ENCODE peak calls at places on chromosomes 5 and 9, in five cellular contexts. Q, N, T, B and V are unnamed samples.

GRCh38 chr5:99130081-99130480 is 201.3 kb upstream of the CHD1 start:
- DNase-seq in Q (no peak), N (no peak), T (no peak), B (no peak), V (no peak)

GRCh38 chr5:8060235-8061139 is 191.5 kb downstream of the MTRR start:
- DNase-seq in Q (no peak), N (no peak), T (no peak), B (no peak), V (no peak)

GRCh38 chr5:115433918-115434317 is 110.7 kb downstream of the FEM1C start:
- DNase-seq in Q (no peak), N (no peak), T (no peak), B (no peak), V (no peak)

GRCh38 chr5:138711816-138712215 is 41.4 kb upstream of the CTNNA1 start:
- DNase-seq in Q (no peak), N (no peak), T (no peak), B (no peak), V (no peak)

GRCh38 chr5:163436515-163436914 is 880 bp upstream of the CCNG1 start:
- DNase-seq in Q (no peak), N (no peak), T (no peak), B (no peak), V (no peak)

GRCh38 chr5:139648205-139649081 is at the start of gene CXXC5:
- DNase-seq in Q (peak; percentile 92), N (peak; percentile 72), T (peak; percentile 49), B (peak; percentile 93), V (peak; percentile 63)

GRCh38 chr9:72165821-72166547 is 16.7 kb downstream of the GDA start:
- DNase-seq in Q (no peak), N (no peak), T (no peak), B (no peak), V (no peak)

GRCh38 chr9:110143969-110144545 is 63.9 kb downstream of the C9orf152 start:
- DNase-seq in Q (no peak), N (no peak), T (no peak), B (no peak), V (peak; percentile 59)

GRCh38 chr5:135016926-135017325 is 17.1 kb downstream of the PITX1 start:
- DNase-seq in Q (no peak), N (no peak), T (peak; percentile 1), B (no peak), V (no peak)

GRCh38 chr5:175285263-175285662 is 158.7 kb downstream of the DRD1 start:
- DNase-seq in Q (no peak), N (no peak), T (no peak), B (no peak), V (no peak)

GRCh38 chr5:6311568-6312501 is 66.5 kb downstream of the MED10 start:
- DNase-seq in Q (no peak), N (no peak), T (no peak), B (no peak), V (no peak)

GRCh38 chr9:70390922-70391321 is 23.5 kb downstream of the KLF9 start:
- DNase-seq in Q (peak; percentile 65), N (no peak), T (no peak), B (no peak), V (no peak)

GRCh38 chr9:133534346-133535284 is at the start of gene ADAMTSL2:
- DNase-seq in Q (peak; percentile 90), N (no peak), T (peak; percentile 85), B (peak; percentile 87), V (peak; percentile 8)

GRCh38 chr5:176809544-176810083 is 745 bp upstream of the UNC5A start:
- DNase-seq in Q (no peak), N (no peak), T (no peak), B (no peak), V (no peak)

DNA sequence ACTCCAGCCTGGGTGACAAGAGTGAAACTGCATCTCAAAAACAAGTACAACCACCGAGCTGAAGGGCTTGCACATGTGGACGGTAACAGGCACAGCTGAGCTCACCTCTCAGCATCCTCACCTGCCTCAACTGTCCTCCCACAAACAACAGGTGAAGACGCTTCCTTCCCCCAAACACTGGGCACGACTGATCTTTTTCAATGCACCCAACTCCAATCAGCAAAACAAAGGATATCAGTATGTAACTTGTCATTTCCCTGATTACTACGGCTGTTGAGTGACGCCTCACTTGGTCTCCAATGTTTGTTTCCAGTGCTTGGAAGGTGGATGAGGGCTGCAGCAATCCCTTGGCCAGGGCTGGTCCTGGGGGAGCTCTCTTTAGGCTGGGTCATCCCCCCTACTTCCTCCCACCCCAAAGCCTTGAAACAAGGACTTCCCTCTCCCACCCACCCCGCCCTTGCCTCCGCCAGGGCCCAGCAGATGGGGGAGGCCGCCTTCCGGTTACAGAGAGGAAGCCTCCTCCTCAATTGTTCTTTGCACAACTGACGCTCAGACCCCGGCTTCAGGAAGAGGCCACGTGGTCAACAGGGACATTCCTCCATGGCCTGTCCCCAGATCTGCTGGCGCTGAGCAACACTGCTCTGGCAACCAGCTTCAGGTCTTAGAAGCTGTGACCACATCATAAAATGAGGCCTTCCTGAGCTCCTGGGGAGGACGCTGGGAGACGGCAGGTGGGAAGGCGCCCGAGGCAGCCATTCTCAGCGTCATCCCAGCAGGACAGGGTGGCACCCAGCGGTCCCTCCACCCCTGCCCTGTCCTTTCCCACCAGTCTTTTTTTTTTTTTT is 5.9 kb downstream of the FAM78A start:
- DNase-seq in Q (peak; percentile 32), N (no peak), T (no peak), B (no peak), V (peak; percentile 82)
- H3K4me3 ChIP-seq in Q (no peak overlapping the region), N (no peak overlapping the region), T (no peak overlapping the region), B (no peak overlapping the region), V (peak overlapping the region; percentile 96)

GRCh38 chr9:123590499-123590898 is 234.5 kb downstream of the CRB2 start:
- DNase-seq in Q (no peak), N (no peak), T (no peak), B (no peak), V (no peak)
- H3K36me3 ChIP-seq in Q (no peaks in the 10 kb centered on the region), N (no peaks in the 10 kb centered on the region), T (no peaks in the 10 kb centered on the region), B (no peaks in the 10 kb centered on the region), V (no peaks in the 10 kb centered on the region)

GRCh38 chr5:178473858-178474257 is 116.3 kb downstream of the COL23A1 start:
- DNase-seq in Q (no peak), N (no peak), T (no peak), B (no peak), V (no peak)

GRCh38 chr5:178478370-178478769 is 111.8 kb downstream of the COL23A1 start:
- DNase-seq in Q (no peak), N (no peak), T (no peak), B (no peak), V (no peak)

GRCh38 chr5:178474562-178475184 is 115.5 kb downstream of the COL23A1 start:
- DNase-seq in Q (no peak), N (no peak), T (no peak), B (peak; percentile 53), V (no peak)

GRCh38 chr5:178477224-178478201 is 112.7 kb downstream of the COL23A1 start:
- DNase-seq in Q (no peak), N (no peak), T (no peak), B (no peak), V (no peak)

DNA sequence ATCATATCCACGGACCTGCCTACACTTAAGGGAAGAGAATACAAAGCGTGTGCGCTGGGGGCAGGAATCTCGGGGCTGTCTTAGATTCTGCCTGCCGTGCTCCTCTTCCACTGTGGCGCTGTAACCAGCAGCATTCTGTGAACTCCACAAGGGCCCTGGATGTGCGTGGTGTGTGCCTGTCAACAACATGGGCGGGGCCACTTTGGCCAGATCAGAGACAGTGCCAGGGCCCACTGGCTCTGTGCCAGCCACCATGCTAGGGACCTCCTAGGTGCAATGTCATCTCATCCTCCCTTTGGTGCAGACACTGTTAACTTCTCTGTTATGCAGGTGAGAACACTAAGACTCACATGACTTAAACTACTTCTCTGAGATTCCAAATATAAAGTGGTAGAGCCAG is 113.7 kb downstream of the COL23A1 start:
- DNase-seq in Q (no peak), N (no peak), T (no peak), B (no peak), V (no peak)
- H3K27ac ChIP-seq in Q (no peak overlapping the region), N (no peak overlapping the region), T (no peak overlapping the region), B (no peak overlapping the region), V (no peak overlapping the region)

DNA sequence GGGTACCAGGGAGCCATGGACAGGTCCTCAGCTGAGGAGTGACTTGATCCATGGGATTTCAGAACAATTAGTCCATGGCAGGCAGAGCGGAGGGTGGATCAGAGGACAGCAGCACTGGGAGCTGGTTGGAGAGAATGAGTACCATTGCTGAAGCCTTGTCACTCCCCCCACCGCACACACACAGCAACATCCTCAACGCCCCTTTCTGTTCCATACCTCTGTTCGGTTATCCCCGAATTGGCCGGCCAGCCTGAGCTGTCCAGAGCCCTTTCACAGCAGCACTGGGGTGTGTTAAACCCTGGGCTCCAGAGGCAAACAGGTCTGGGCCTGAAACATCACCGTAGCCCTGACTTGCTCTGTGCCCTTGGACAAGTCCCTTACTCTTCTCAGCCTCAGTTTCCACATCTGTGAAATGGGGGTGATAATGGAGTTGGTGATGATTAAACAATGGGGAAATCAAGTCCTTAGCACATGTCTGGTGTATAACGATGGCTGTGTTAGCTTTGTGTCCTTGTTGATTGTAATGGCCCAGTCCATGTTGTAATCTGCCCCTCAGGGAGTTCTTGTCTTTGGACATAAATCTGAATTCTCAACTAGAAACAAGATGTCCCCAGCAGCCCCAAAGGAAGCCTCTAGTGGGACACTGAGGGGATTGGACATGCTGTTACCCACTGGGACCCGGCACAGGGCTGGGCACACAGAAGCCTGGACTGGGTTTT is 16.9 kb downstream of the GSN start:
- DNase-seq in Q (no peak), N (no peak), T (no peak), B (no peak), V (no peak)
- H3K4me3 ChIP-seq in Q (no peak overlapping the region), N (no peak overlapping the region), T (no peak overlapping the region), B (no peak overlapping the region), V (no peak overlapping the region)

DNA sequence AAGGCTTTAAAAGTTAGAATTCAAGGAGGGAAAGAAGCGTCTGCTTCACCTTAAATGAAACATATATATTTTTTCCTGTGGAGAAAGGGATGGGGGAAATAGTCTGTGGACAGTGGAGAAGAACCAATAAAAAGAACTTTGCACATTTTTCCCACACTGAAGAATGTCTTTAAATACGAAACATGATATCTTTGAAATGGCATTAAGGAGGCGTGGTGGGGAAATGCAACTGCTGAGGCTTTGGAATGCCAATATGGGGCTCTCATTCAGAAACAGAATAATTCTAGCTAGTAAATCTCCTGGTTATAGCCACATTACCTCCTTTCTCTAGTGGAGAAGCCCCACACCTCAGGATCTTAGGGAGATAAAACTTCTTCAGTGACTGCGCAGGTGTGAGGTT is 46.8 kb downstream of the TNC start:
- DNase-seq in Q (no peak), N (no peak), T (no peak), B (no peak), V (no peak)
- H3K36me3 ChIP-seq in Q (no peaks in the 10 kb centered on the region), N (no peaks in the 10 kb centered on the region), T (no peaks in the 10 kb centered on the region), B (no peaks in the 10 kb centered on the region), V (no peaks in the 10 kb centered on the region)

GRCh38 chr9:126398403-126399058 is 71.9 kb downstream of the MVB12B start:
- DNase-seq in Q (peak; percentile 70), N (peak; percentile 51), T (peak; percentile 62), B (peak; percentile 84), V (peak; percentile 67)
- H3K27ac ChIP-seq in Q (no peak overlapping the region), N (no peak overlapping the region), T (no peak overlapping the region), B (no peak overlapping the region), V (no peak overlapping the region)

DNA sequence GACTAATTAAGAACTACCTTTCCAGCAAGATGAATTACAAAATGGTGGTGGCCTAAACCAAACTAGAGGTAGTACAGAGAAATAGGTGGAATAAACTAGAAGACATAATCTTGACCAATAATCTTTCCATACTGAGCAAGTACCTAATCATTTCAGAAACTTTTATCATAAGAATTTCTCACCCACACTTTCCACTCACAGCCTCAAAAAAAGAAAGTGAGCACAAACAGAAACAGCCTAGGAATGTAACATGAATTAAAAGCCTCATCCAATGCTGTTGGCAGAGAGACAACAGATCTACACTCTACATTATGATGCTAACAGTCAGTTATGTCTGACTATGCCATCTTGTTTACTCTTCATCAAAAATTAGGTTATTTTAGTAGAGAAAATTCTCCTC is 1.3 kb downstream of the RNF38 start:
- DNase-seq in Q (peak; percentile 17), N (peak; percentile 78), T (no peak), B (no peak), V (no peak)
- H3K4me3 ChIP-seq in Q (peak overlapping the region; percentile 73), N (no peak overlapping the region), T (no peak overlapping the region), B (peak overlapping the region; percentile 92), V (peak overlapping the region; percentile 54)